ENCODE peak calls at places on chromosome 15, in four cellular contexts. N, V, L and A are unnamed samples.
A peak's percentile ranks its signal among the peaks of the same experiment; 100 is the strongest.

GRCh38 chr15:55254916-55255679 is 34.5 kb downstream of the RAB27A start:
- DNase-seq in N (no peak), V (no peak), L (no peak), A (peak; percentile 37)

GRCh38 chr15:71115567-71116351 is 488 bp downstream of the THSD4 start:
- DNase-seq in N (no peak), V (no peak), L (no peak), A (no peak)

GRCh38 chr15:29127506-29128430 is 141.9 kb downstream of the NSMCE3 start:
- DNase-seq in N (no peak), V (no peak), L (no peak), A (no peak)

GRCh38 chr15:74994236-74994635 is 1.1 kb upstream of the SCAMP5 start:
- DNase-seq in N (peak; percentile 37), V (no peak), L (no peak), A (no peak)

GRCh38 chr15:40633178-40633577 is 39.1 kb downstream of the KNL1 start:
- DNase-seq in N (no peak), V (no peak), L (no peak), A (no peak)

GRCh38 chr15:84953136-84953535 is 28.5 kb upstream of the PDE8A start:
- DNase-seq in N (no peak), V (no peak), L (no peak), A (no peak)

GRCh38 chr15:61910839-61911369 is 149.3 kb downstream of the VPS13C start:
- DNase-seq in N (no peak), V (no peak), L (no peak), A (no peak)

GRCh38 chr15:28913171-28913765 is 27.5 kb downstream of the APBA2 start:
- DNase-seq in N (no peak), V (no peak), L (no peak), A (no peak)

GRCh38 chr15:96720251-96720650 is 389.8 kb downstream of the NR2F2 start:
- DNase-seq in N (no peak), V (no peak), L (no peak), A (no peak)

GRCh38 chr15:95087253-95087609 is 855.9 kb downstream of the MCTP2 start:
- DNase-seq in N (no peak), V (no peak), L (no peak), A (no peak)

GRCh38 chr15:88604381-88604951 is 16.7 kb upstream of the AEN start:
- DNase-seq in N (no peak), V (no peak), L (no peak), A (no peak)

GRCh38 chr15:55846108-55846707 is 103.3 kb upstream of the PRTG start:
- DNase-seq in N (no peak), V (peak; percentile 33), L (no peak), A (peak; percentile 68)

GRCh38 chr15:101545548-101546505 is 56.3 kb upstream of the PCSK6 start:
- DNase-seq in N (no peak), V (no peak), L (no peak), A (no peak)

GRCh38 chr15:60745469-60745971 is 266.6 kb upstream of the ICE2 start:
- DNase-seq in N (no peak), V (no peak), L (no peak), A (no peak)

GRCh38 chr15:68589783-68590710 is 11.3 kb downstream of the CORO2B start:
- DNase-seq in N (no peak), V (no peak), L (no peak), A (no peak)

GRCh38 chr15:68983821-68984517 is 30.5 kb upstream of the NOX5 start:
- DNase-seq in N (no peak), V (no peak), L (no peak), A (no peak)

GRCh38 chr15:60370804-60371700 is 26.7 kb downstream of the ANXA2 start:
- DNase-seq in N (no peak), V (no peak), L (no peak), A (no peak)

GRCh38 chr15:47184003-47184404 is 533.3 kb upstream of the SEMA6D start:
- DNase-seq in N (no peak), V (no peak), L (no peak), A (peak; percentile 21)

GRCh38 chr15:39609166-39609918 is 28.5 kb downstream of the THBS1 start:
- DNase-seq in N (no peak), V (no peak), L (no peak), A (no peak)

GRCh38 chr15:39200586-39200985 is 380.3 kb upstream of the THBS1 start:
- DNase-seq in N (no peak), V (no peak), L (no peak), A (no peak)

GRCh38 chr15:39554746-39555387 is 26.0 kb upstream of the THBS1 start:
- DNase-seq in N (no peak), V (no peak), L (no peak), A (no peak)

GRCh38 chr15:84699538-84700191 is 16.3 kb downstream of the SEC11A start:
- DNase-seq in N (no peak), V (no peak), L (no peak), A (no peak)

GRCh38 chr15:81311834-81312459 is 12.0 kb downstream of the STARD5 start:
- DNase-seq in N (no peak), V (peak; percentile 63), L (no peak), A (peak; percentile 47)

GRCh38 chr15:92845109-92845508 is 55.0 kb upstream of the CHD2 start:
- DNase-seq in N (no peak), V (no peak), L (no peak), A (peak; percentile 41)

GRCh38 chr15:35522061-35522460 is 23.9 kb downstream of the DPH6 start:
- DNase-seq in N (no peak), V (no peak), L (no peak), A (no peak)

GRCh38 chr15:66932634-66933024 is 132.8 kb upstream of the SMAD3 start:
- DNase-seq in N (no peak), V (no peak), L (no peak), A (no peak)